ENCODE peak calls at places on chromosomes 3 and 15, in five cellular contexts. One of them, this sample, is unnamed.

GRCh38 chr3:139123377-139124095 is 78.8 kb upstream of the PRR23C start:
- DNase-seq in ureter: peak
- DNase-seq in bronchial epithelial cell: no peak
- DNase-seq in BE2C: no peak
- DNase-seq in HEK293T: no peak
- DNase-seq in this sample: no peak

GRCh38 chr15:89498574-89498906 is 2.2 kb upstream of the RHCG start:
- DNase-seq in BE2C: no peak
- DNase-seq in bronchial epithelial cell: no peak
- DNase-seq in HEK293T: no peak
- DNase-seq in ureter: no peak
- DNase-seq in this sample: no peak

GRCh38 chr15:79644091-79644490 is 212.0 kb downstream of the MINAR1 start:
- DNase-seq in BE2C: no peak
- DNase-seq in bronchial epithelial cell: peak
- DNase-seq in ureter: no peak
- DNase-seq in HEK293T: no peak
- DNase-seq in this sample: no peak

GRCh38 chr3:73624363-73625123 is at the start of gene PDZRN3:
- DNase-seq in ureter: peak
- DNase-seq in BE2C: peak
- DNase-seq in bronchial epithelial cell: no peak
- DNase-seq in HEK293T: peak
- DNase-seq in this sample: peak

GRCh38 chr3:52246728-52247454 is 1.3 kb downstream of the PPM1M start:
- DNase-seq in ureter: peak
- DNase-seq in HEK293T: no peak
- DNase-seq in bronchial epithelial cell: no peak
- DNase-seq in BE2C: no peak
- DNase-seq in this sample: no peak

GRCh38 chr3:30893678-30894325 is 659 bp downstream of the GADL1 start:
- DNase-seq in BE2C: no peak
- DNase-seq in bronchial epithelial cell: no peak
- DNase-seq in ureter: no peak
- DNase-seq in HEK293T: no peak
- DNase-seq in this sample: no peak

GRCh38 chr3:179958143-179958542 is 78.6 kb downstream of the PEX5L start:
- DNase-seq in BE2C: no peak
- DNase-seq in ureter: no peak
- DNase-seq in bronchial epithelial cell: no peak
- DNase-seq in HEK293T: no peak
- DNase-seq in this sample: no peak

GRCh38 chr3:198032445-198032936 is 72.5 kb downstream of the LMLN start:
- DNase-seq in BE2C: no peak
- DNase-seq in ureter: no peak
- DNase-seq in bronchial epithelial cell: no peak
- DNase-seq in HEK293T: no peak
- DNase-seq in this sample: no peak

GRCh38 chr3:94226058-94226457 is 163.2 kb downstream of the NSUN3 start:
- DNase-seq in BE2C: no peak
- DNase-seq in bronchial epithelial cell: peak
- DNase-seq in ureter: no peak
- DNase-seq in HEK293T: no peak
- DNase-seq in this sample: no peak

GRCh38 chr3:134552776-134553175 is 66.9 kb downstream of the CEP63 start:
- DNase-seq in ureter: no peak
- DNase-seq in BE2C: no peak
- DNase-seq in HEK293T: no peak
- DNase-seq in bronchial epithelial cell: no peak
- DNase-seq in this sample: no peak

GRCh38 chr3:152287898-152288576 is 19.3 kb downstream of the MBNL1 start:
- DNase-seq in ureter: no peak
- DNase-seq in bronchial epithelial cell: peak
- DNase-seq in BE2C: no peak
- DNase-seq in HEK293T: no peak
- DNase-seq in this sample: no peak

GRCh38 chr15:25176991-25177954 is 222.5 kb downstream of the SNRPN start:
- DNase-seq in ureter: peak
- DNase-seq in BE2C: peak
- DNase-seq in HEK293T: no peak
- DNase-seq in bronchial epithelial cell: no peak
- DNase-seq in this sample: no peak

GRCh38 chr15:40420793-40421192 is 15.2 kb downstream of the IVD start:
- DNase-seq in HEK293T: no peak
- DNase-seq in bronchial epithelial cell: peak
- DNase-seq in ureter: peak
- DNase-seq in BE2C: no peak
- DNase-seq in this sample: no peak

GRCh38 chr15:44545934-44546802 is 9.2 kb downstream of the EIF3J start:
- DNase-seq in ureter: no peak
- DNase-seq in HEK293T: no peak
- DNase-seq in bronchial epithelial cell: peak
- DNase-seq in BE2C: peak
- DNase-seq in this sample: peak

GRCh38 chr3:122263974-122264588 is 61.0 kb upstream of the CSTA start:
- DNase-seq in bronchial epithelial cell: no peak
- DNase-seq in BE2C: no peak
- DNase-seq in HEK293T: no peak
- DNase-seq in ureter: no peak
- DNase-seq in this sample: no peak

GRCh38 chr3:101281616-101282015 is 38.8 kb downstream of the IMPG2 start:
- DNase-seq in ureter: no peak
- DNase-seq in bronchial epithelial cell: no peak
- DNase-seq in BE2C: peak
- DNase-seq in HEK293T: no peak
- DNase-seq in this sample: no peak

GRCh38 chr3:153704115-153704514 is 417.1 kb upstream of the ARHGEF26 start:
- DNase-seq in HEK293T: no peak
- DNase-seq in ureter: no peak
- DNase-seq in BE2C: no peak
- DNase-seq in bronchial epithelial cell: peak
- DNase-seq in this sample: no peak

This sample was measured in NCI-H2227 treated with DMSO at 0.1 percent for 48 hours.